ENCODE peak calls at places on chromosome 17, in four cellular contexts. M is SHP77; V is stimulated activated CD8-positive, alpha-beta memory T cell treated with anti-CD3 and anti-CD28 coated beads, Interleukin-7, amount 100 ng/mL, for 1 hour; I is GM19239. F is an unnamed sample.

GRCh38 chr17:41444640-41445039 is 3.9 kb upstream of the KRT38 start:
- DNase-seq in M (no peak), V (no peak), I (no peak), F (no peak)

GRCh38 chr17:72120878-72121163 is at the start of gene SOX9:
- DNase-seq in M (no peak), V (no peak), I (peak), F (peak)

GRCh38 chr17:9409430-9409829 is 166.2 kb downstream of the STX8 start:
- DNase-seq in I (no peak), V (no peak), M (no peak), F (no peak)

GRCh38 chr17:76997981-76998531 is 129.9 kb downstream of the MGAT5B start:
- DNase-seq in V (peak), I (peak), M (no peak), F (peak)

GRCh38 chr17:6713130-6713917 is at the start of gene SLC13A5:
- DNase-seq in I (no peak), V (no peak), M (no peak), F (no peak)

GRCh38 chr17:65049085-65049756 is 7.3 kb downstream of the GNA13 start:
- DNase-seq in M (no peak), I (no peak), V (no peak), F (no peak)

GRCh38 chr17:76539631-76540271 is at the start of gene PRCD:
- DNase-seq in V (no peak), M (no peak), I (no peak), F (no peak)

GRCh38 chr17:43701318-43701743 is 39.6 kb upstream of the MEOX1 start:
- DNase-seq in V (peak), M (no peak), I (no peak), F (peak)

GRCh38 chr17:81180836-81181810 is 15.1 kb upstream of the AATK start:
- DNase-seq in I (no peak), V (no peak), M (no peak), F (no peak)

GRCh38 chr17:28317965-28318758 is 838 bp upstream of the TMEM97 start:
- DNase-seq in V (no peak), M (peak), I (no peak), F (no peak)

GRCh38 chr17:2064980-2065785 is 10.3 kb downstream of the HIC1 start:
- DNase-seq in V (no peak), I (peak), M (peak), F (peak)

GRCh38 chr17:801660-802059 is 19.5 kb downstream of the MRM3 start:
- DNase-seq in I (no peak), V (no peak), M (no peak), F (no peak)

GRCh38 chr17:44348234-44348987 is 3.3 kb downstream of the GRN start:
- DNase-seq in I (peak), V (no peak), M (no peak), F (no peak)

GRCh38 chr17:45160505-45161287 is 979 bp upstream of the HEXIM2 start:
- DNase-seq in M (peak), I (no peak), V (no peak), F (peak)

GRCh38 chr17:32931686-32932085 is 3.7 kb downstream of the TMEM98 start:
- DNase-seq in V (no peak), M (no peak), I (no peak), F (no peak)

GRCh38 chr17:42456223-42457106 is 2.2 kb upstream of the ATP6V0A1 start:
- DNase-seq in I (no peak), V (no peak), M (no peak), F (peak)

GRCh38 chr17:67289174-67289876 is 44.3 kb upstream of the HELZ start:
- DNase-seq in V (no peak), M (peak), I (no peak), F (peak)

GRCh38 chr17:56804454-56804853 is 29.3 kb downstream of the C17orf67 start:
- DNase-seq in M (no peak), V (no peak), I (no peak), F (no peak)

GRCh38 chr17:4607773-4608187 is 23.5 kb downstream of the SMTNL2 start:
- DNase-seq in M (no peak), I (no peak), V (no peak), F (no peak)

GRCh38 chr17:77602062-77602746 is 356.3 kb upstream of the TNRC6C start:
- DNase-seq in V (no peak), M (no peak), I (no peak), F (no peak)

GRCh38 chr17:48184721-48185120 is 77.2 kb downstream of the SNX11 start:
- DNase-seq in V (no peak), I (no peak), M (no peak), F (peak)

GRCh38 chr17:80990921-80991644 is 558 bp upstream of the CHMP6 start:
- DNase-seq in M (no peak), I (no peak), V (no peak), F (no peak)

GRCh38 chr17:41657164-41657754 is 31.4 kb upstream of the EIF1 start:
- DNase-seq in M (no peak), V (no peak), I (no peak), F (no peak)

GRCh38 chr17:72219136-72219823 is 98.5 kb downstream of the SOX9 start:
- DNase-seq in I (no peak), V (no peak), M (no peak), F (peak)

GRCh38 chr17:65011047-65011446 is 45.5 kb downstream of the GNA13 start:
- DNase-seq in V (no peak), M (no peak), I (no peak), F (no peak)

GRCh38 chr17:54948380-54948779 is 20.1 kb downstream of the COX11 start:
- DNase-seq in M (no peak), V (no peak), I (no peak), F (peak)

GRCh38 chr17:5297245-5297644 is 15.2 kb downstream of the RABEP1 start:
- DNase-seq in I (no peak), V (no peak), M (no peak), F (no peak)

GRCh38 chr17:2656293-2656692 is 55.3 kb downstream of the CLUH start:
- DNase-seq in I (no peak), M (no peak), V (no peak), F (no peak)

GRCh38 chr17:56880571-56880970 is 33.3 kb downstream of the TRIM25 start:
- DNase-seq in V (no peak), M (no peak), I (no peak), F (no peak)

GRCh38 chr17:64066709-64067108 is 46.3 kb upstream of the ICAM2 start:
- DNase-seq in V (no peak), I (no peak), M (no peak), F (no peak)

GRCh38 chr17:50961282-50962220 is 95.4 kb upstream of the TOB1 start:
- DNase-seq in I (no peak), M (no peak), V (no peak), F (no peak)

GRCh38 chr17:78122221-78122990 is 6.1 kb downstream of the TMC6 start:
- DNase-seq in I (no peak), M (no peak), V (no peak), F (no peak)